ENCODE peak calls at places on chromosomes 16 and 17, in nine cellular contexts. G, K, C, V, O, P, E, R and S are unnamed samples.
A peak's percentile ranks its signal among the peaks of the same experiment; 100 is the strongest.

GRCh38 chr16:86306046-86306644 is 204.2 kb upstream of the FOXF1 start:
- DNase-seq in G (no peak), K (peak; percentile 88), C (no peak), V (no peak), O (no peak), P (no peak), E (peak; percentile 25), R (no peak), S (peak; percentile 97)

GRCh38 chr17:61456688-61457225 is 4.5 kb downstream of the TBX4 start:
- DNase-seq in G (no peak), K (no peak), C (no peak), V (no peak), O (no peak), P (no peak), E (no peak), R (no peak), S (no peak)

GRCh38 chr17:67011527-67012175 is 32.7 kb upstream of the CACNG1 start:
- DNase-seq in G (no peak), K (no peak), C (no peak), V (no peak), O (no peak), P (no peak), E (no peak), R (no peak), S (no peak)

GRCh38 chr17:42560246-42560645 is 1.7 kb upstream of the COASY start:
- DNase-seq in G (no peak), K (no peak), C (no peak), V (no peak), O (no peak), P (no peak), E (no peak), R (no peak), S (no peak)

GRCh38 chr16:1651509-1652342 is 26.4 kb upstream of the JPT2 start:
- DNase-seq in G (no peak), K (peak; percentile 4), C (no peak), V (no peak), O (peak; percentile 15), P (peak; percentile 42), E (no peak), R (no peak), S (peak; percentile 10)

GRCh38 chr17:39306028-39306427 is 80.3 kb upstream of the STAC2 start:
- DNase-seq in G (no peak), K (no peak), C (no peak), V (peak; percentile 37), O (no peak), P (no peak), E (no peak), R (no peak), S (no peak)

GRCh38 chr17:38908676-38909181 is 16.7 kb upstream of the LASP1NB start:
- DNase-seq in G (no peak), K (no peak), C (no peak), V (no peak), O (no peak), P (no peak), E (no peak), R (no peak), S (no peak)

GRCh38 chr17:81354252-81354943 is 40.9 kb upstream of the BAHCC1 start:
- DNase-seq in G (no peak), K (no peak), C (no peak), V (no peak), O (peak; percentile 7), P (no peak), E (no peak), R (no peak), S (no peak)

GRCh38 chr16:80887062-80887461 is 82.7 kb upstream of the CDYL2 start:
- DNase-seq in G (no peak), K (no peak), C (no peak), V (no peak), O (no peak), P (no peak), E (no peak), R (no peak), S (no peak)

GRCh38 chr16:68083239-68083781 is 1.9 kb upstream of the NFATC3 start:
- DNase-seq in G (no peak), K (no peak), C (no peak), V (no peak), O (no peak), P (no peak), E (no peak), R (no peak), S (no peak)

GRCh38 chr17:28492352-28493310 is 13.5 kb upstream of the FOXN1 start:
- DNase-seq in G (no peak), K (no peak), C (no peak), V (no peak), O (no peak), P (no peak), E (no peak), R (no peak), S (peak; percentile 34)

DNA sequence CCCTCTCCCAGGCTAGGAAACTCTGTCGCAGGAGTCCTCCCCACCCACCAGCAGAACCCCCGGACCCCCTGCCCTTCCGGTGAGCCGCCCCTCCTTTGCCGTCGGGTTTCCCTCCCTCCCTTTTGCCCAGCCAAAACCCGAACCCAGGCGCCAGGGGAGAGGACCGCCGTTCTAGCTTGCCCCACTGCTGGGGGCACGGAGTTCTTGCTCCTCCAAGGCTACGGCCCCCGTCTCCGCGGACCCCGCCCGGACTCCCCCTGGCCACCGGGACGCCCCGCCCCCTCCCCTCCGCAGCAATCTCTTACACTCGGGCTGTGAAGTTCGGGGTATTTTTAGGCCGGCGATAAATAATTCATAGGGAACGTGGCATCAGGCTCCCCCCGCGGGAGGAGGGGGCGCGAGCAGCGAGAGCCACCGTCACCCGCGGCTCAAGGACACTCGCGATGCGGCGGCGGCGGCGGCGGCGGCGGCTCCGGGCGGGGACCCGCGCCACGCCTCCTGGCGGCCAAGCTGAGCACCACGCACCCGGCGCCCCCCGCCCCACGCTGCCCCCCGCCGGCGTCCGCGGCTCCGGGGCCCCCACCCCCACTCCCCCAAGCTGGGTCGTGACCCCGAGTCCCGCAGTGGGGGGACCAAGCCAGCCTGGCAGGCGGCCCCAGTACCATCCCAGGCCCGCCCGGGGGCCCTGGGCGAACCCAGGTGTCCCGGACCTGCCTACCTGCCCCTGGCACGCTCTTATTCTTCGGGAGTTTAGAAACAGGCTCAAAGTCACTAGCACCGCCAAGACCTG is at the start of gene GRIN2C:
- DNase-seq in G (no peak), K (no peak), C (no peak), V (no peak), O (no peak), P (peak; percentile 93), E (no peak), R (no peak), S (no peak)
- H3K4me3 ChIP-seq in G (no peak within 1 kb of the TSS), K (peak within 1 kb of the TSS; percentile 28), C (peak within 1 kb of the TSS; percentile 60), V (peak within 1 kb of the TSS; percentile 60), O (no peak within 1 kb of the TSS), P (peak within 1 kb of the TSS; percentile 55), E (no peak within 1 kb of the TSS), R (no peak within 1 kb of the TSS), S (peak within 1 kb of the TSS; percentile 33)

DNA sequence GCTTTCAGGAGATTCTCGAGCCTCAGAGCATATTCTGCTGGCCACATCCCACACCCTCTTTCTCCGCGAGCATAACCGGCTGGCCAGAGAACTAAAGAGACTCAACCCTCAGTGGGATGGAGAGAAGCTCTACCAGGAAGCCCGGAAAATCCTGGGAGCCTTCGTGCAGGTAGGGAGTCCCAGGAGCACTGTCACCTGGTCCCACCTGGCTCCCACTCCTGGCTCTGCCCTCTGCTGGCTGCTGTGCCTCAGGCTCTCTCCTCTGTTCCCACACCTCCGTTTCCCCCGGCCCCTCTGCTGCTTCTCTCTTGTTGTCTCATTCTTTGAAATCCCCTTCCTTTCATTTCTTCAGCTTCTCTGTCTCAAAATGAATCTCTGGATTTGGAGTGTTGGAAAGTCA is 16.4 kb downstream of the LPO start:
- DNase-seq in G (no peak), K (no peak), C (no peak), V (peak; percentile 79), O (no peak), P (no peak), E (no peak), R (peak; percentile 22), S (no peak)
- TF ChIP-seq CTCF in G (no peak), K (no peak), C (no peak), V (peak; percentile 67), O (peak; percentile 3), P (peak; percentile 20), E (no peak), R (peak; percentile 50), S (no peak)

DNA sequence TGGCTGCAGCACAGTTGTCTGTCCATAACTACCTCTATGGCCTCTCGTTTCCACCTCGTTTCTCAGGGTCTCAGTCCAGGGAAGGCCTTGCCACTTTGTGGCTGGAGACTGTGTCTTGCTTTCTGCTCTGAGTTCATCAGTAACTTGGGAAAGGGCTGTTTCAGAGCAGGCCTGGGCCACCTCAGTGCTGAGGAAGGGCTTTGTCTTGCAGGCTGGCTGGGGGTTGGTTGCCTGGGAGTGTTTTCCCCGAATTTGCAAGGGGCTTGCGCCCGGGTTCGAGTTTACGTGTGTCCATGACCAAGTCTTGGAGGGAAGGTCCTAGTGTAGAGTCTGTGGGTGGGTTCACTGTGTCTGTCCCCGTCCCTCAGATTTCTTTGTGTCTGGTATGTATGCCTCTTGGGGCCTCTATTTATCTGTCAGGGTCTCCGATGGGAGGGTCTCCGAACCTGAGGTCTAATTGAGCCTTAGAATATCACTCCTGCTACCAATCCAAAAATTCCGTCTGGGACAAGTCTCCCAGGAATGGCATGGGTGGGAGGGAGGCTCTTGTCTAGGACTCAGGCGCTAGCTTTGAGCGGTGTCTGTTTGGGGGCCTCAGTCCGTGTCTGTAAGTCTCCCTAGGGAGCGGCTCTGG is 594 bp upstream of the TGFB1I1 start:
- DNase-seq in G (no peak), K (peak; percentile 17), C (no peak), V (peak; percentile 48), O (no peak), P (peak; percentile 32), E (no peak), R (no peak), S (no peak)
- H3K4me3 ChIP-seq in G (peak overlapping the region; percentile 82), K (peak overlapping the region; percentile 70), C (peak overlapping the region; percentile 80), V (peak overlapping the region; percentile 90), O (peak overlapping the region; percentile 14), P (peak overlapping the region; percentile 81), E (peak overlapping the region; percentile 82), R (peak overlapping the region; percentile 66), S (peak overlapping the region; percentile 90)

GRCh38 chr17:34447406-34447805 is 84.4 kb upstream of the CCL1 start:
- DNase-seq in G (no peak), K (no peak), C (no peak), V (no peak), O (no peak), P (no peak), E (no peak), R (no peak), S (no peak)

GRCh38 chr17:34442387-34443111 is 79.5 kb upstream of the CCL1 start:
- DNase-seq in G (no peak), K (no peak), C (no peak), V (no peak), O (no peak), P (no peak), E (no peak), R (no peak), S (no peak)

GRCh38 chr17:34445145-34445544 is 82.1 kb upstream of the CCL1 start:
- DNase-seq in G (no peak), K (no peak), C (no peak), V (no peak), O (no peak), P (no peak), E (no peak), R (no peak), S (no peak)

DNA sequence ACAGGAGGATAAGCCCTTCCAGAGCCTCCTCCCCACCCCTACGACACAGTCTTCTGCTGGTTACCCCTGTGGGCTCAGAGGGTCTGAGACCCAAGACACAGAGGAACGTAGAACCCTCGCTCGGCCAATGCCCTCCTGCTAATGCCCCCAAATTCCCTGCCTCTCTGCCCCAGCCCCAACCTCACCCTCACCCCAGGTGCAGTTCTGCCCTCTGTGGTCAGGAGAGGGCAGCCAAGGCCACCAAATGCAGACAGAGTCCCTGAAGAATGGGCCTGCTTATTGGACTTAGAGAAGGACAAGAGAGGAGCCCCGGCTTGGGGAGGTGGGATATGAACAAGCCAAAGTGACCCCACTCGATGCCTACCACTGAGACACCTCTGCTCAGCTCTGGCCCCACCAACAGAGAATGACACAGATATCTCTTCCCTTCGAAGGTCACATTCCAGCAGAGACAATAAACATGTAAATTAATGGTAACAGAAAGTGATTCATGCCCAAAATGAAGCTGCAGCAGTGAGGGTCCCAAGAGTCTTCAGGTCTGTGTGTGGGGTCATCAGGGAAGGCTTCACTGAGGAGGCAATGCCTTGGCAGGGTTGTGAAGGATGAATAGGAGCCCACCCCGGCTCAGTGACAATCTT is 80.9 kb upstream of the CCL1 start:
- DNase-seq in G (no peak), K (no peak), C (peak; percentile 23), V (peak; percentile 60), O (peak; percentile 45), P (peak; percentile 76), E (no peak), R (no peak), S (no peak)
- TF ChIP-seq CTCF in G (no peak), K (peak; percentile 6), C (peak; percentile 57), V (peak; percentile 61), O (peak; percentile 58), P (peak; percentile 37), E (peak; percentile 12), R (peak; percentile 31), S (peak; percentile 16)